ENCODE peak calls at places on chromosome 21, in nine cellular contexts. R is HFF-Myc; I is left ventricle myocardium inferior; X is cardiac muscle cell; E is adipocyte; G is tibial artery; K is right atrium auricular region; Q is naive thymus-derived CD4-positive, alpha-beta T cell; L is AG09309. N is an unnamed sample.

GRCh38 chr21:27649323-27649722 is 682.4 kb upstream of the ADAMTS5 start:
- DNase-seq in R (peak), I (no peak), X (peak), E (peak), G (no peak), K (no peak), Q (no peak), L (peak), N (no peak)

GRCh38 chr21:44368711-44369446 is 15.5 kb downstream of the TRPM2 start:
- DNase-seq in R (no peak), I (no peak), X (no peak), E (no peak), G (no peak), K (no peak), Q (no peak), L (no peak), N (no peak)

GRCh38 chr21:26804895-26805609 is 40.2 kb downstream of the ADAMTS1 start:
- DNase-seq in R (no peak), I (no peak), X (no peak), E (peak), G (no peak), K (no peak), Q (no peak), L (no peak), N (no peak)

GRCh38 chr21:37155216-37155615 is 82.2 kb downstream of the TTC3 start:
- DNase-seq in R (no peak), I (no peak), X (no peak), E (no peak), G (no peak), K (no peak), Q (no peak), L (peak), N (no peak)

GRCh38 chr21:36035381-36035791 is 24.9 kb downstream of the SETD4 start:
- DNase-seq in R (no peak), I (no peak), X (no peak), E (no peak), G (no peak), K (no peak), Q (no peak), L (no peak), N (no peak)

GRCh38 chr21:14533555-14534400 is 12.3 kb downstream of the SAMSN1 start:
- DNase-seq in R (no peak), I (no peak), X (peak), E (peak), G (no peak), K (no peak), Q (no peak), L (no peak), N (no peak)

GRCh38 chr21:14603202-14603601 is 57.1 kb upstream of the SAMSN1 start:
- DNase-seq in R (no peak), I (no peak), X (peak), E (peak), G (no peak), K (no peak), Q (no peak), L (no peak), N (no peak)

GRCh38 chr21:31354604-31355443 is 10.8 kb upstream of the TIAM1 start:
- DNase-seq in R (peak), I (no peak), X (peak), E (peak), G (no peak), K (no peak), Q (peak), L (peak), N (no peak)

GRCh38 chr21:36060159-36060921 is at the start of gene SETD4:
- DNase-seq in R (peak), I (peak), X (peak), E (peak), G (peak), K (peak), Q (peak), L (peak), N (peak)

GRCh38 chr21:31260790-31261189 is 83.3 kb downstream of the TIAM1 start:
- DNase-seq in R (no peak), I (no peak), X (peak), E (peak), G (no peak), K (no peak), Q (no peak), L (no peak), N (no peak)

GRCh38 chr21:26966360-26966977 is 419 bp downstream of the ADAMTS5 start:
- DNase-seq in R (no peak), I (no peak), X (peak), E (peak), G (peak), K (no peak), Q (no peak), L (no peak), N (no peak)

GRCh38 chr21:42346866-42347600 is 3.8 kb downstream of the TFF2 start:
- DNase-seq in R (no peak), I (no peak), X (no peak), E (no peak), G (no peak), K (no peak), Q (no peak), L (no peak), N (no peak)

GRCh38 chr21:33968082-33968997 is 52.7 kb upstream of the ATP5PO start:
- DNase-seq in R (peak), I (no peak), X (peak), E (peak), G (no peak), K (no peak), Q (no peak), L (no peak), N (no peak)

GRCh38 chr21:33642896-33643657 is 776 bp downstream of the ITSN1 start:
- DNase-seq in R (no peak), I (peak), X (peak), E (peak), G (peak), K (no peak), Q (peak), L (no peak), N (no peak)

GRCh38 chr21:27407296-27407695 is 440.4 kb upstream of the ADAMTS5 start:
- DNase-seq in R (no peak), I (no peak), X (peak), E (no peak), G (no peak), K (no peak), Q (no peak), L (no peak), N (no peak)

GRCh38 chr21:29788752-29789151 is 151.0 kb downstream of the GRIK1 start:
- DNase-seq in R (no peak), I (no peak), X (no peak), E (no peak), G (no peak), K (no peak), Q (no peak), L (no peak), N (no peak)

GRCh38 chr21:14773777-14774345 is 227.7 kb upstream of the SAMSN1 start:
- DNase-seq in R (no peak), I (peak), X (peak), E (peak), G (peak), K (peak), Q (peak), L (no peak), N (no peak)

GRCh38 chr21:28615276-28615675 is 377.4 kb downstream of the LTN1 start:
- DNase-seq in R (no peak), I (no peak), X (peak), E (peak), G (no peak), K (no peak), Q (no peak), L (no peak), N (no peak)

GRCh38 chr21:36255650-36256047 is 64.3 kb upstream of the MORC3 start:
- DNase-seq in R (no peak), I (no peak), X (no peak), E (peak), G (no peak), K (no peak), Q (no peak), L (no peak), N (no peak)

GRCh38 chr21:46617267-46618051 is 12.6 kb upstream of the S100B start:
- DNase-seq in R (no peak), I (no peak), X (no peak), E (no peak), G (no peak), K (no peak), Q (no peak), L (no peak), N (no peak)

GRCh38 chr21:42806489-42807140 is 72.7 kb downstream of the WDR4 start:
- DNase-seq in R (no peak), I (no peak), X (no peak), E (no peak), G (no peak), K (no peak), Q (no peak), L (no peak), N (peak)

GRCh38 chr21:35020446-35020845 is 28.7 kb downstream of the RUNX1 start:
- DNase-seq in R (no peak), I (no peak), X (no peak), E (no peak), G (no peak), K (no peak), Q (no peak), L (no peak), N (no peak)

GRCh38 chr21:14115646-14116045 is 95.1 kb downstream of the LIPI start:
- DNase-seq in R (no peak), I (no peak), X (no peak), E (no peak), G (no peak), K (no peak), Q (no peak), L (no peak), N (peak)

GRCh38 chr21:27369962-27370578 is 403.2 kb upstream of the ADAMTS5 start:
- DNase-seq in R (no peak), I (no peak), X (no peak), E (no peak), G (no peak), K (no peak), Q (no peak), L (no peak), N (no peak)

GRCh38 chr21:29084372-29084771 is 10.9 kb upstream of the CCT8 start:
- DNase-seq in R (no peak), I (no peak), X (no peak), E (no peak), G (no peak), K (no peak), Q (no peak), L (no peak), N (no peak)

GRCh38 chr21:17270234-17270633 is 242.6 kb upstream of the CXADR start:
- DNase-seq in R (peak), I (peak), X (peak), E (peak), G (peak), K (peak), Q (no peak), L (peak), N (no peak)

GRCh38 chr21:39694750-39695149 is 50.2 kb upstream of the IGSF5 start:
- DNase-seq in R (no peak), I (no peak), X (no peak), E (no peak), G (no peak), K (no peak), Q (no peak), L (no peak), N (peak)

GRCh38 chr21:20306836-20307235 is 691.4 kb upstream of the NCAM2 start:
- DNase-seq in R (no peak), I (no peak), X (no peak), E (no peak), G (no peak), K (no peak), Q (no peak), L (no peak), N (no peak)

GRCh38 chr21:21921410-21922232 is 923.4 kb downstream of the NCAM2 start:
- DNase-seq in R (no peak), I (no peak), X (peak), E (peak), G (no peak), K (no peak), Q (peak), L (no peak), N (no peak)

DNA sequence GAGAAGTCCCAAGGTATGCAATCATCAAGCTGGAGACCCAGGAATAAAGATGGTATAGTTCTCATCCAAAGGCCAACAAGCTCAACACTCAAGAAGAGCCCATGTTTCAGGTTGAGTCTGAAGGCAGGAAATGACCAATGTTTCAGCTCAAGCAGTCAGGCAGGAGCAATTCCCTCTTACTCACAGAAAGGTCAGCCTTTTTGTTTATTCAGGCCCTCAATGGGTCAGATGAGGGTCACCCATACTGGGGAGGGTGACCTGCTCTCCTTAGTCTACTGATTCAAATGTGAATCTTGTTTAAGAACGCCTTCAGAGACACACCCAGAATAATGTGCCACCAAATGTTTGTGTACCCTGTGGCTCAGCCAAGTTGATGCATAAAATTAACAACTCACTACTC is 262.4 kb downstream of the USP25 start:
- DNase-seq in R (no peak), I (no peak), X (no peak), E (no peak), G (no peak), K (no peak), Q (no peak), L (no peak), N (no peak)
- H3K4me3 ChIP-seq in R (no peak), I (no peak), X (no peak), E (no peak), G (no peak), K (no peak), Q (no peak), L (no peak), N (no peak)

GRCh38 chr21:38488640-38489282 is 9.5 kb downstream of the ERG start:
- DNase-seq in R (no peak), I (no peak), X (no peak), E (no peak), G (no peak), K (no peak), Q (no peak), L (no peak), N (peak)
- H3K4me3 ChIP-seq in R (no peak), I (no peak), X (no peak), E (no peak), G (no peak), K (no peak), Q (no peak), L (no peak), N (no peak)

GRCh38 chr21:45570826-45571601 is 28.8 kb upstream of the SLC19A1 start:
- DNase-seq in R (no peak), I (no peak), X (no peak), E (peak), G (no peak), K (no peak), Q (no peak), L (peak), N (no peak)
- H3K4me3 ChIP-seq in R (no peak), I (no peak), X (no peak), E (no peak), G (no peak), K (no peak), Q (no peak), L (no peak), N (no peak)

GRCh38 chr21:23218667-23219066 is 2220.5 kb downstream of the NCAM2 start:
- DNase-seq in R (no peak), I (no peak), X (peak), E (no peak), G (no peak), K (no peak), Q (no peak), L (no peak), N (no peak)

DNA sequence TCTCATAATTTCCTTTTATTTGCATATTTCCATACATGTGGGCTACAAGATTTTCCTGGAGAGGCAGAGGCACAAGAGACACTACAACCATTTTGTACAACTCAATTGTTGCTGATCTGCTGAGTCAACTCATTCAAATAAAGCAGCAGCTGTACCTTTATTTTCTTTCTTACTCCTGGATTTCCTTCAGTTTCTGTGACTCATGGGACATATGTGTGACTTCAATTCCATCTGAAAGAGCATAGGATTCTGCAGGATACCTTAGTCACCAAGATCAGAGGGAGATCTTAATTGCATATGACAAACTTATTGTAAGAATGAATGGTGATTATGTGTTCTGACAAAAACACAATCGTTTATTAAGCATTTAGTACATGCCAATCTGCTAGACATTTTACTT is 2219.4 kb downstream of the NCAM2 start:
- DNase-seq in R (no peak), I (no peak), X (no peak), E (no peak), G (no peak), K (no peak), Q (no peak), L (no peak), N (no peak)
- H3K4me3 ChIP-seq in R (no peak), I (no peak), X (no peak), E (no peak), G (no peak), K (no peak), Q (no peak), L (no peak), N (no peak)

GRCh38 chr21:18350216-18350615 is 53.4 kb downstream of the TMPRSS15 start:
- DNase-seq in R (no peak), I (no peak), X (no peak), E (no peak), G (no peak), K (no peak), Q (no peak), L (no peak), N (no peak)

GRCh38 chr21:18354947-18355346 is 48.6 kb downstream of the TMPRSS15 start:
- DNase-seq in R (no peak), I (no peak), X (no peak), E (no peak), G (no peak), K (no peak), Q (no peak), L (no peak), N (no peak)

DNA sequence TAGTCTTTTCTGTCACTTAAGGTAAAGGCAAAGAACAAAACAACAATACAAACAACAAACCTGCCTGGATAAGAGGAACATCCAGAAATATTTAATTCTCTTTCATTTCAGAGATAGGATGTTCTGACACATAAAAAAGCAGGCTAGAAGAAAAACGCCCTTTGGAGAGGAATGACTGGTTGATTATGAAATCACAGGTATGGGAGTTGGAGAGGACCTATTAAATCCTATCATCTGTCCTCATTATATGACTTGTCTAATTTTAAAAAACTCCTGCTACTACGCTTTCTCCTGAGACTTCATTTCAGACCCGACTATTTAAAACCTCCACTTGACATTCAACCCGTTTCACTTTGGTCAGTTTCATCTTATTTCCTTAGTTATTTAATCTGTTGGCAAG is 54.1 kb downstream of the TMPRSS15 start:
- DNase-seq in R (no peak), I (no peak), X (no peak), E (no peak), G (no peak), K (no peak), Q (no peak), L (no peak), N (no peak)
- H3K4me3 ChIP-seq in R (no peak), I (no peak), X (no peak), E (no peak), G (no peak), K (no peak), Q (no peak), L (no peak), N (no peak)

GRCh38 chr21:41207401-41208388 is 39.7 kb downstream of the BACE2 start:
- DNase-seq in R (no peak), I (peak), X (peak), E (peak), G (peak), K (peak), Q (no peak), L (peak), N (no peak)
- H3K4me3 ChIP-seq in R (no peak), I (peak), X (no peak), E (peak), G (peak), K (peak), Q (no peak), L (no peak), N (peak)

DNA sequence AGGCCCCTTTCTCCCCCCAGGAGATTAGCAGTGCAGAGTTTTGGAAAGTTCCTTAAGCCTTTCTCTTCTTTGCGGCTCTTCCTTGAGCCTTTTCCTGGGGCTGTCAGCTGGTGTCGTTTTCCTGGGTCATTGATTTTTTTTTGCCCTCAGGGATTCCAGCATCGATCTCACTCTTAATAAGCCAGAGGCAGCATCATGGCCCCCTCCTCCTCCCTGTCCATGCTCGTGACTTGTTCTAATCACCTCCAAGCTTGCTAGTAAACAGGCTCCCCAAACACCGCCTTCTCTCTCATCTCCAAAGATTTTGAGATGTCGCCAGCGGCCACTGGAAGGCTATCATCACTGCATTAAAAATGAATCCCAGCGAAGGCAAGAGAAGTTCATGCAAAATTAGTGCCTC is 2.9 kb downstream of the EVA1C start:
- DNase-seq in R (no peak), I (no peak), X (no peak), E (no peak), G (no peak), K (no peak), Q (no peak), L (no peak), N (no peak)
- H3K4me3 ChIP-seq in R (no peak), I (peak), X (no peak), E (peak), G (no peak), K (peak), Q (no peak), L (no peak), N (peak)